ENCODE peak calls at places on chromosomes 2 and 18, in five cellular contexts. One of them, this sample, is unnamed.
A peak's percentile ranks its signal among the peaks of the same experiment; 100 is the strongest.

GRCh38 chr2:125405816-125406215 is 1250.1 kb upstream of the GYPC start:
- DNase-seq in OCI-LY7: no peak
- DNase-seq in activated CD4-positive, alpha-beta T cell treated with anti-CD3 and anti-CD28 coated beads, Interleukin-2, amount 50 U/mL, for 4 hours: no peak
- DNase-seq in GM12891: no peak
- DNase-seq in Daoy: peak; percentile 37
- DNase-seq in this sample: no peak

GRCh38 chr2:141968377-141968920 is 162.4 kb downstream of the LRP1B start:
- DNase-seq in OCI-LY7: no peak
- DNase-seq in activated CD4-positive, alpha-beta T cell treated with anti-CD3 and anti-CD28 coated beads, Interleukin-2, amount 50 U/mL, for 4 hours: no peak
- DNase-seq in GM12891: no peak
- DNase-seq in Daoy: no peak
- DNase-seq in this sample: no peak

GRCh38 chr2:64848363-64848762 is 140.8 kb upstream of the SLC1A4 start:
- DNase-seq in OCI-LY7: no peak
- DNase-seq in activated CD4-positive, alpha-beta T cell treated with anti-CD3 and anti-CD28 coated beads, Interleukin-2, amount 50 U/mL, for 4 hours: no peak
- DNase-seq in GM12891: no peak
- DNase-seq in Daoy: no peak
- DNase-seq in this sample: no peak

GRCh38 chr2:150214626-150215025 is 272.8 kb downstream of the RND3 start:
- DNase-seq in OCI-LY7: no peak
- DNase-seq in activated CD4-positive, alpha-beta T cell treated with anti-CD3 and anti-CD28 coated beads, Interleukin-2, amount 50 U/mL, for 4 hours: no peak
- DNase-seq in GM12891: no peak
- DNase-seq in Daoy: no peak
- DNase-seq in this sample: no peak

GRCh38 chr18:70981400-70982140 is 692.7 kb downstream of the SOCS6 start:
- DNase-seq in OCI-LY7: no peak
- DNase-seq in activated CD4-positive, alpha-beta T cell treated with anti-CD3 and anti-CD28 coated beads, Interleukin-2, amount 50 U/mL, for 4 hours: no peak
- DNase-seq in GM12891: no peak
- DNase-seq in Daoy: no peak
- DNase-seq in this sample: no peak

GRCh38 chr2:160055726-160056108 is 6.7 kb downstream of the PLA2R1 start:
- DNase-seq in OCI-LY7: no peak
- DNase-seq in activated CD4-positive, alpha-beta T cell treated with anti-CD3 and anti-CD28 coated beads, Interleukin-2, amount 50 U/mL, for 4 hours: no peak
- DNase-seq in GM12891: no peak
- DNase-seq in Daoy: no peak
- DNase-seq in this sample: no peak

GRCh38 chr2:60884795-60885194 is 3.4 kb downstream of the REL start:
- DNase-seq in OCI-LY7: no peak
- DNase-seq in activated CD4-positive, alpha-beta T cell treated with anti-CD3 and anti-CD28 coated beads, Interleukin-2, amount 50 U/mL, for 4 hours: no peak
- DNase-seq in GM12891: no peak
- DNase-seq in Daoy: peak; percentile 10
- DNase-seq in this sample: no peak

GRCh38 chr2:107001081-107001480 is 115.1 kb upstream of the ST6GAL2 start:
- DNase-seq in OCI-LY7: no peak
- DNase-seq in activated CD4-positive, alpha-beta T cell treated with anti-CD3 and anti-CD28 coated beads, Interleukin-2, amount 50 U/mL, for 4 hours: no peak
- DNase-seq in GM12891: no peak
- DNase-seq in Daoy: no peak
- DNase-seq in this sample: no peak

GRCh38 chr2:151973901-151974199 is 125.0 kb downstream of the CACNB4 start:
- DNase-seq in OCI-LY7: no peak
- DNase-seq in activated CD4-positive, alpha-beta T cell treated with anti-CD3 and anti-CD28 coated beads, Interleukin-2, amount 50 U/mL, for 4 hours: no peak
- DNase-seq in GM12891: no peak
- DNase-seq in Daoy: peak; percentile 51
- DNase-seq in this sample: no peak

GRCh38 chr2:36507408-36507812 is 90.6 kb downstream of the FEZ2 start:
- DNase-seq in OCI-LY7: peak; percentile 64
- DNase-seq in activated CD4-positive, alpha-beta T cell treated with anti-CD3 and anti-CD28 coated beads, Interleukin-2, amount 50 U/mL, for 4 hours: peak; percentile 15
- DNase-seq in GM12891: peak; percentile 24
- DNase-seq in Daoy: peak; percentile 59
- DNase-seq in this sample: peak; percentile 58

GRCh38 chr18:22031581-22031980 is 137.8 kb upstream of the GATA6 start:
- DNase-seq in OCI-LY7: no peak
- DNase-seq in activated CD4-positive, alpha-beta T cell treated with anti-CD3 and anti-CD28 coated beads, Interleukin-2, amount 50 U/mL, for 4 hours: no peak
- DNase-seq in GM12891: no peak
- DNase-seq in Daoy: no peak
- DNase-seq in this sample: no peak

GRCh38 chr2:13768274-13768673 is 864.2 kb upstream of the LRATD1 start:
- DNase-seq in OCI-LY7: no peak
- DNase-seq in activated CD4-positive, alpha-beta T cell treated with anti-CD3 and anti-CD28 coated beads, Interleukin-2, amount 50 U/mL, for 4 hours: no peak
- DNase-seq in GM12891: no peak
- DNase-seq in Daoy: no peak
- DNase-seq in this sample: no peak

GRCh38 chr18:60888225-60888624 is 445.0 kb upstream of the CDH20 start:
- DNase-seq in OCI-LY7: no peak
- DNase-seq in activated CD4-positive, alpha-beta T cell treated with anti-CD3 and anti-CD28 coated beads, Interleukin-2, amount 50 U/mL, for 4 hours: no peak
- DNase-seq in GM12891: no peak
- DNase-seq in Daoy: no peak
- DNase-seq in this sample: no peak

GRCh38 chr2:237760506-237761502 is 37.8 kb upstream of the RBM44 start:
- DNase-seq in OCI-LY7: no peak
- DNase-seq in activated CD4-positive, alpha-beta T cell treated with anti-CD3 and anti-CD28 coated beads, Interleukin-2, amount 50 U/mL, for 4 hours: no peak
- DNase-seq in GM12891: no peak
- DNase-seq in Daoy: no peak
- DNase-seq in this sample: no peak

GRCh38 chr2:173828189-173829157 is 136.7 kb downstream of the SP3 start:
- DNase-seq in OCI-LY7: no peak
- DNase-seq in activated CD4-positive, alpha-beta T cell treated with anti-CD3 and anti-CD28 coated beads, Interleukin-2, amount 50 U/mL, for 4 hours: no peak
- DNase-seq in GM12891: no peak
- DNase-seq in Daoy: no peak
- DNase-seq in this sample: no peak

GRCh38 chr2:218981390-218982311 is 3.3 kb downstream of the FEV start:
- DNase-seq in OCI-LY7: no peak
- DNase-seq in activated CD4-positive, alpha-beta T cell treated with anti-CD3 and anti-CD28 coated beads, Interleukin-2, amount 50 U/mL, for 4 hours: peak; percentile 30
- DNase-seq in GM12891: peak; percentile 25
- DNase-seq in Daoy: peak; percentile 51
- DNase-seq in this sample: no peak

GRCh38 chr2:17800693-17801458 is 15.4 kb upstream of the MSGN1 start:
- DNase-seq in OCI-LY7: no peak
- DNase-seq in activated CD4-positive, alpha-beta T cell treated with anti-CD3 and anti-CD28 coated beads, Interleukin-2, amount 50 U/mL, for 4 hours: no peak
- DNase-seq in GM12891: no peak
- DNase-seq in Daoy: peak; percentile 12
- DNase-seq in this sample: no peak

GRCh38 chr2:209368924-209369323 is 54.9 kb upstream of the MAP2 start:
- DNase-seq in OCI-LY7: no peak
- DNase-seq in activated CD4-positive, alpha-beta T cell treated with anti-CD3 and anti-CD28 coated beads, Interleukin-2, amount 50 U/mL, for 4 hours: no peak
- DNase-seq in GM12891: no peak
- DNase-seq in Daoy: peak; percentile 97
- DNase-seq in this sample: no peak

GRCh38 chr2:148754864-148755263 is 110.3 kb downstream of the EPC2 start:
- DNase-seq in OCI-LY7: no peak
- DNase-seq in activated CD4-positive, alpha-beta T cell treated with anti-CD3 and anti-CD28 coated beads, Interleukin-2, amount 50 U/mL, for 4 hours: no peak
- DNase-seq in GM12891: no peak
- DNase-seq in Daoy: no peak
- DNase-seq in this sample: no peak

GRCh38 chr2:226791056-226791486 is 8.5 kb downstream of the IRS1 start:
- DNase-seq in OCI-LY7: peak; percentile 88
- DNase-seq in activated CD4-positive, alpha-beta T cell treated with anti-CD3 and anti-CD28 coated beads, Interleukin-2, amount 50 U/mL, for 4 hours: no peak
- DNase-seq in GM12891: no peak
- DNase-seq in Daoy: no peak
- DNase-seq in this sample: peak; percentile 66

GRCh38 chr2:43269706-43270105 is 43.3 kb upstream of the ZFP36L2 start:
- DNase-seq in OCI-LY7: no peak
- DNase-seq in activated CD4-positive, alpha-beta T cell treated with anti-CD3 and anti-CD28 coated beads, Interleukin-2, amount 50 U/mL, for 4 hours: no peak
- DNase-seq in GM12891: no peak
- DNase-seq in Daoy: peak; percentile 71
- DNase-seq in this sample: peak; percentile 32

This sample was measured in GM10248.